ENCODE peak calls at places on chromosomes 12 and 14, in five cellular contexts. X, P, O, Q and U are unnamed samples.

GRCh38 chr14:79583738-79584405 is 627.4 kb downstream of the DIO2 start:
- DNase-seq in X (no peak), P (no peak), O (no peak), Q (no peak), U (peak)

GRCh38 chr14:92501891-92502351 is 11.7 kb upstream of the RIN3 start:
- DNase-seq in X (no peak), P (no peak), O (no peak), Q (no peak), U (peak)

GRCh38 chr14:34262511-34262910 is 199.5 kb downstream of the SPTSSA start:
- DNase-seq in X (no peak), P (no peak), O (peak), Q (no peak), U (no peak)

GRCh38 chr12:27554421-27555186 is 30.6 kb downstream of the PPFIBP1 start:
- DNase-seq in X (no peak), P (no peak), O (no peak), Q (peak), U (peak)

GRCh38 chr14:70148911-70149675 is 39.7 kb downstream of the SLC8A3 start:
- DNase-seq in X (no peak), P (no peak), O (no peak), Q (no peak), U (no peak)

GRCh38 chr14:68020999-68021663 is 201.6 kb downstream of the RAD51B start:
- DNase-seq in X (no peak), P (no peak), O (peak), Q (no peak), U (no peak)

GRCh38 chr14:23437142-23438129 is 2.0 kb upstream of the MYH7 start:
- DNase-seq in X (no peak), P (no peak), O (no peak), Q (no peak), U (no peak)

GRCh38 chr12:1826401-1826800 is 6.0 kb downstream of the LRTM2 start:
- DNase-seq in X (no peak), P (no peak), O (no peak), Q (no peak), U (no peak)

GRCh38 chr14:43647302-43647701 is 859.8 kb downstream of the FSCB start:
- DNase-seq in X (no peak), P (no peak), O (no peak), Q (no peak), U (no peak)

GRCh38 chr12:114636723-114637480 is 47.1 kb downstream of the TBX3 start:
- DNase-seq in X (no peak), P (no peak), O (no peak), Q (no peak), U (peak)

GRCh38 chr12:2625267-2625666 is 169.5 kb upstream of the FKBP4 start:
- DNase-seq in X (no peak), P (no peak), O (no peak), Q (no peak), U (no peak)

GRCh38 chr14:50832935-50833607 is 2.1 kb upstream of the NIN start:
- DNase-seq in X (no peak), P (no peak), O (no peak), Q (no peak), U (no peak)

GRCh38 chr14:99755629-99756603 is 37.3 kb upstream of the EML1 start:
- DNase-seq in X (no peak), P (no peak), O (no peak), Q (peak), U (peak)

GRCh38 chr14:26621807-26622560 is 24.2 kb upstream of the NOVA1 start:
- DNase-seq in X (no peak), P (no peak), O (no peak), Q (no peak), U (peak)

GRCh38 chr12:23555180-23555784 is 394.2 kb downstream of the SOX5 start:
- DNase-seq in X (no peak), P (no peak), O (no peak), Q (no peak), U (no peak)

GRCh38 chr12:87320724-87321123 is 708.5 kb downstream of the C12orf50 start:
- DNase-seq in X (no peak), P (no peak), O (no peak), Q (no peak), U (peak)

GRCh38 chr12:108681317-108681716 is 47.6 kb upstream of the SELPLG start:
- DNase-seq in X (no peak), P (no peak), O (no peak), Q (no peak), U (no peak)

GRCh38 chr14:106562451-106562850 is 1036.1 kb downstream of the TMEM121 start:
- DNase-seq in X (no peak), P (no peak), O (no peak), Q (no peak), U (no peak)